ENCODE peak calls at places on chromosomes 1 and 21, in ten cellular contexts. Q is tibial nerve, J is suprapubic skin, W is K562, H is ovary, D is sigmoid colon, T is A549, E is transverse colon, K is esophagus muscularis mucosa, X is HepG2. V is an unnamed sample.

GRCh38 chr21:15203740-15204139 is 138.9 kb upstream of the NRIP1 start:
- DNase-seq in W (no peak), H (no peak), K (no peak), T (no peak), E (no peak), J (no peak), D (no peak), Q (no peak), X (no peak), V (no peak)

GRCh38 chr1:110155878-110156522 is 5.7 kb downstream of the SLC6A17 start:
- DNase-seq in Q (peak), K (no peak), D (no peak), E (peak), J (no peak), W (peak), H (peak), X (peak), T (no peak), V (peak)

GRCh38 chr1:91884459-91885290 is 1.3 kb downstream of the TGFBR3 start:
- DNase-seq in Q (no peak), T (peak), W (no peak), J (no peak), E (peak), D (peak), X (peak), K (no peak), H (no peak), V (peak)

GRCh38 chr1:157542676-157543075 is 9.6 kb downstream of the FCRL5 start:
- DNase-seq in X (no peak), J (no peak), H (no peak), Q (no peak), W (no peak), E (no peak), T (no peak), D (no peak), K (no peak), V (no peak)

GRCh38 chr1:4034318-4034887 is 134.3 kb upstream of the C1orf174 start:
- DNase-seq in D (no peak), T (no peak), J (no peak), Q (no peak), W (no peak), H (no peak), K (peak), E (no peak), X (no peak), V (no peak)

GRCh38 chr1:14739433-14739832 is 140.9 kb downstream of the KAZN start:
- DNase-seq in K (no peak), W (no peak), E (no peak), J (no peak), X (no peak), D (no peak), H (no peak), T (no peak), Q (no peak), V (no peak)

GRCh38 chr1:115210302-115210711 is 121.0 kb upstream of the TSPAN2 start:
- DNase-seq in J (no peak), H (no peak), Q (no peak), K (no peak), X (no peak), W (no peak), E (no peak), D (no peak), T (no peak), V (no peak)

GRCh38 chr1:227449051-227449450 is 114.3 kb upstream of the ZNF678 start:
- DNase-seq in H (no peak), T (peak), W (peak), X (peak), Q (no peak), D (no peak), K (no peak), J (no peak), E (no peak), V (no peak)

GRCh38 chr1:54287821-54288220 is 87.9 kb downstream of the MRPL37 start:
- DNase-seq in T (no peak), Q (no peak), W (no peak), K (no peak), X (no peak), H (no peak), E (no peak), D (peak), J (no peak), V (no peak)

GRCh38 chr1:36606908-36607651 is 124.4 kb upstream of the CSF3R start:
- DNase-seq in E (no peak), Q (no peak), D (no peak), X (no peak), T (no peak), K (no peak), W (no peak), H (no peak), J (no peak), V (no peak)

GRCh38 chr21:42641311-42642218 is 11.9 kb upstream of the PDE9A start:
- DNase-seq in J (no peak), D (no peak), Q (no peak), W (no peak), X (no peak), T (no peak), E (no peak), H (no peak), K (no peak), V (no peak)

GRCh38 chr21:44708866-44709425 is 2.4 kb downstream of the TSPEAR start:
- DNase-seq in K (no peak), W (no peak), D (no peak), T (no peak), X (no peak), Q (no peak), H (peak), J (no peak), E (no peak), V (peak)

GRCh38 chr1:244835276-244836134 is at the start of gene COX20:
- DNase-seq in E (peak), D (peak), K (peak), W (peak), T (peak), H (peak), Q (peak), X (peak), J (peak), V (peak)

GRCh38 chr1:38500352-38500751 is 359.2 kb downstream of the RRAGC start:
- DNase-seq in D (no peak), T (no peak), W (peak), K (no peak), E (no peak), H (no peak), Q (no peak), X (no peak), J (no peak), V (no peak)

GRCh38 chr1:229117664-229118300 is 153.1 kb upstream of the RAB4A start:
- DNase-seq in T (peak), D (peak), J (no peak), Q (no peak), X (no peak), H (peak), K (peak), E (peak), W (no peak), V (peak)

GRCh38 chr1:22689505-22689904 is 21.1 kb upstream of the EPHB2 start:
- DNase-seq in E (no peak), K (no peak), X (peak), J (no peak), T (peak), H (no peak), W (no peak), D (peak), Q (no peak), V (no peak)

GRCh38 chr1:42259059-42259738 is 75.8 kb downstream of the FOXJ3 start:
- DNase-seq in X (no peak), H (no peak), J (no peak), Q (no peak), W (no peak), E (no peak), D (no peak), K (no peak), T (no peak), V (no peak)

GRCh38 chr1:89605692-89606091 is 27.2 kb upstream of the LRRC8C start:
- DNase-seq in D (no peak), K (no peak), E (no peak), W (no peak), X (peak), T (no peak), H (no peak), J (no peak), Q (no peak), V (no peak)

GRCh38 chr1:48055854-48056253 is 58.7 kb upstream of the TRABD2B start:
- DNase-seq in Q (no peak), E (no peak), X (no peak), H (no peak), J (no peak), W (no peak), T (no peak), D (no peak), K (no peak), V (no peak)

DNA sequence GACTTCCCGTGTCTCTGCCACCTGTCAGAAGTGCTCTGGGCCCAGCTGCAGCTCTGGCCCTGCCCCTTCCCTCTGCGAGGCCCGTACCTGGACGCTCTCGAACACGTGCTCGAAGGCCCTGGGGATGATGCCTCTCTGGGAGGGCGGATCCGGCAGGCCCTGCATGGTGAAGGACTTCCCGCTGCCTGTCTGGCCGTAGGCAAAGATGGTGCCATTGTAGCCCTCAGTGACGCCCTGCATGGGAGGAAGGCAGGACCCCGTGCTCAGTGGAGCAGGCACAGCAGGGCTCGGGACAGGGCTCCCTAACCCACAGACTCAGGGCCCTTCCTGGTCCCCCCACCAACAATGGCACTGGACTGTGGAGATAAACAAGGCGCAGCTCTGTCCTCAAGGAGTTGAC is 2.4 kb downstream of the KIF17 start:
- DNase-seq in J (no peak), W (no peak), Q (no peak), D (no peak), T (no peak), H (no peak), E (no peak), K (no peak), X (no peak), V (no peak)
- TF ChIP-seq CTCF in J (no peak), W (no peak), Q (no peak), D (no peak), T (no peak), H (no peak), E (no peak), K (no peak), X (no peak), V (no peak)

GRCh38 chr21:39667353-39667891 is 54.7 kb downstream of the B3GALT5 start:
- DNase-seq in D (no peak), X (no peak), E (no peak), J (no peak), Q (no peak), K (no peak), H (no peak), W (no peak), T (no peak), V (no peak)
- TF ChIP-seq POLR2A in D (no peak), X (no peak), E (no peak), J (no peak), Q (no peak), K (no peak), H (no peak), W (no peak), T (no peak), V (no peak)

DNA sequence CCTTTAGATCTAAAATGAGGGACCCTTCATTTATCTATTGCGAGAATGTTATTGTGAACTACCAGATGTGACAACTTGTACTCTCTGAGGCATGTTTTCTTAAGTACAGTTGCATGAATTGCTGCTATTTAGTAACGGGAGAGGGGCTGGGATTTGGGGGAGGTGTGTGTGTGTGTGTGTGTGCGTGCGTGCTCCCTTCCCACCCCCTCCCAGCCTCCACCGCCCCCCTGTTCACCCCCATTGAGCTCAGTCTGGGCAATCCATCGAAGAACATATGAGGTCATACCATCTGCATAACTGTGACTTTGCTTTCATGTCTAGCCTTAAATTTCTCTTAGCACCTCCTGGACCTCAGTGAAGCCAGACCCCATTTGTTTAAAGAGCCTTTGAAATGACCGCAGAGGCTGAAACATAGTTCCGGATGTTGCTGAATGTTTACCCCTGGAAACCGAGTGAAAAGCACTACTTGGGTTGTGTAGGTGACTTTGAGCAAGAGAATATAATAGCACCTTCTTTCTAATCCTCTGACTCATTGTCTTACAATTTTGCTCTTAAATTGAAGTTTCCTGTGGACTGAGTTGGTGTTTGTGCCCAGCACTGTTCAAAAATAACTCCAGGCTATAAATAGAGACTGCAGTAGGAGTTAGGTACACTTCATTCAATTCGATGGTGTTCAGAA is 75.4 kb downstream of the UBE4B start:
- DNase-seq in D (no peak), T (peak), X (no peak), J (no peak), Q (no peak), K (no peak), E (no peak), H (no peak), W (no peak), V (no peak)
- TF ChIP-seq EP300 in D (peak), T (no peak), X (no peak), J (no peak), Q (no peak), K (no peak), E (no peak), H (no peak), W (no peak), V (no peak)

GRCh38 chr1:97190326-97190725 is 468.7 kb downstream of the PTBP2 start:
- DNase-seq in K (no peak), T (no peak), X (no peak), J (no peak), H (no peak), W (no peak), E (no peak), Q (no peak), D (no peak), V (no peak)

DNA sequence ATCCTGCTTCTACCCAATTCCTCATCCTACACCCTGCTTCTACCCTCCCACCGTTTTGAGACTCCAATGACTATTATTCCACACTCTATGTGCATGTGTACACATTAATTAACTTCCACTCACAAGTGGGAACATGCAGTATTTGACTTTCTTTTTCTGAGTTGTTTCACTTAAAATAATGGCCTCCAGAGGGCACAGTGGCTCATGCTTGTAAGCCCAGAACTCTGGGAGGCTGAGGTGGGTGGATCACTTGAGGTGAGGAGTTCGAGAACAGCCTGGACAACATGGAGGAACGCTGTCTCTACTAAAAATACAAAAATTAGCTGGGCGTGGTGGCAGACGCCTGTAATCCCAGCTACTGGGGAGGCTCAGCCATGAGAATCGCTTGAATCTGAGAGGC is 464.8 kb downstream of the PTBP2 start:
- DNase-seq in J (no peak), D (no peak), Q (no peak), X (peak), E (no peak), K (no peak), W (no peak), H (no peak), T (peak), V (no peak)
- TF ChIP-seq CTCF in J (no peak), D (no peak), Q (no peak), X (peak), E (no peak), K (no peak), W (no peak), H (no peak), T (no peak), V (no peak)

DNA sequence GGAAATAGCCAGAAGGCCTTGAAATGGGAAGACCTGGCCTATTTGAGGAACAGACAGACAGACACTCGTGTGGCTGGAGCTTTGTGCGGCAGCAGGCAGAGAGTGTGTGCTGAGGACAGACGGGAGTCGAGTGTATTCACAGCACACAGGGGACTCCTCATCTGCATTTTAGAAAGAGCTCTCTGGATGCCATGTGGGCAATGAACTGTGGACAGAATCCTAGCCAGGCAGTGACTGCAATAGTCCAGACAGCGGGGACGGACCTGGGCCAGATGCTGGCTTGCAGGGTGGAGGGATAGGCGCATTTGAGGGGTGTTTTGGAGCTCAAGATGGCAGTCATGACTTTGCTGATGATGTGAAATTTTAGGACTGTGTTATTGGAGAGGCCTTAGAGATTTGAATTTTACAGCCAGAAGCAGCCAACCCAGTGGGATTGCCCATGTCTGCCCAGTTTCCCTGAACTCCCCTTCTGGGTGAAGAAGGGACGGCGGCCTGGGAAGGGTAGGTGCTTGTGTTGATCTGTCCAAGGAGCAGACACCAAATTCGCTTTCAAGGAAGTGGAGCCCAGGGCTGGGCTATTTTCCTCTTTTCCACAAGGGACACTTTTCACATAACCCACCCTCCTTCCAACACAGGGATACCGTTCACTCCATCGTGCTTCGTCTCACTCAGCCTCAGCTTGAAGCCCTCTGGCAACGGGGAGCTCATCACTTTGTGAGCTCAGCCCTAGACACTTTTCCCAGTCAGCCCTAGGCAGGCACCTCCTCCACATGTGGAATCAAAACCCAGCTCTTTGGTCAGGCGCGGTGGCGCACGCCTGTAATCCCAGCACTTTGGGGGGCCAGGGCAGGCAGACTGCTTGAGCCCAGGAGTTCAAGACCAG is 43.8 kb downstream of the CHAF1B start:
- DNase-seq in D (no peak), T (no peak), E (no peak), W (no peak), H (no peak), X (no peak), Q (no peak), J (no peak), K (no peak), V (no peak)
- TF ChIP-seq POLR2A in D (no peak), T (no peak), E (no peak), W (no peak), H (no peak), X (no peak), Q (no peak), J (no peak), K (no peak), V (no peak)

GRCh38 chr1:182833271-182833670 is 5.9 kb upstream of the DHX9 start:
- DNase-seq in W (no peak), D (no peak), K (no peak), H (no peak), X (no peak), T (no peak), J (no peak), E (no peak), Q (no peak), V (no peak)
- TF ChIP-seq EP300 in W (no peak), D (no peak), K (no peak), H (no peak), X (no peak), T (no peak), J (no peak), E (no peak), Q (no peak), V (no peak)

GRCh38 chr1:11676386-11677103 is 4.4 kb downstream of the MAD2L2 start:
- DNase-seq in D (no peak), H (no peak), K (no peak), T (no peak), W (peak), J (no peak), E (no peak), X (no peak), Q (no peak), V (no peak)
- TF ChIP-seq CTCF in D (no peak), H (no peak), K (no peak), T (no peak), W (peak), J (no peak), E (no peak), X (peak), Q (no peak), V (no peak)

DNA sequence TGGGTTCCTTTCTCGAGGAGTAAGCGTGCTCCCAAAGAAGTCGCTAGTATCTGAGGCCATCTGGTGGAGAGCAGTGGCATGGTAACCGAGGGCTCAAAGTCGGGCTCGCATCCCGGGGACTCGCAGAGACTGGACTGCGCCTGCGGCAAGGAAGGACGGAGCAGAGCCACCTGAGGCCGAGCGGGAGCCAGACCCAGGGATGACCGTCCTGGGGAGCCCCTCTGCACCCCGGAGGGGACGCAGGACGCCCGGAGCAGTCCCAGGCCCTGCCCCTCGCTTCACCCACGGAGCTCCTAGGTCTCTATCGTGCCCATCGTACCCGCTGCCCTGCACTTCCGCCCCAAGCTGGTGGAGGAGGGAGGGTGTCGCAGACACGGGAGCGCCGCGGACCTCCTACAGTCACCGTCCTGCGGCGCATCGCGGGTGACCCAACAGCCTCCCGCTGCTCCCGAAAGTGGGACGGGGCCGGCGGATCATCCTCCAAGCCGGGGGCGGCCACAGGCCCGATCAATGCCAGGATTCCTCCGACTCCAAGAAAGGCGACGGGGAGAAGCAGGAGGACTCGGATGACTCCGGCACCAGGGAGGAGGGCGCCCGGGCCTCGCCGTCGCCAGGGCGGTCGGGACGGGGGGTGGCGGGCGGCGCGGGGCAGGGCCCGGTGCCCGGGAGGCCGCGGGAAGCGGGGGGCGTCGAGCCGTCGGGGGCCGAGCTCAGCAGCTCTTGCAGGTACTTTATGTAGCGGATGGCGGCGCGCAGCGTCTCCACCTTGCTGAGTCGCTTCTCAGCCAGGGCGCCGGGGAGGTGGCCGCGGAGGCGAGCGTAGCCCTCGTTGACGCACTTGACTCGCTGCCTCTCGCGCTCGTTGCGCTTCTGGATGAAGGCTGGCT is 2.3 kb upstream of the CACNA1S start:
- DNase-seq in K (peak), Q (peak), J (peak), W (peak), D (peak), T (peak), H (peak), X (peak), E (peak), V (peak)
- TF ChIP-seq POLR2A in K (no peak), Q (no peak), J (no peak), W (no peak), D (no peak), T (peak), H (peak), X (no peak), E (peak), V (no peak)